ENCODE peak calls at places on chromosomes 16 and 17, in four cellular contexts. H is colonic mucosa, J is neural progenitor cell, T is uterus. V is an unnamed sample. For H3K4me1, the result is how much of the 10 kb centered on the place peaks cover.

GRCh38 chr16:11843206-11843605 is 8.1 kb downstream of the RSL1D1 start:
- DNase-seq in H (no peak), J (no peak), T (no peak), V (no peak)

GRCh38 chr16:79698341-79698753 is 97.8 kb upstream of the MAF start:
- DNase-seq in H (no peak), J (no peak), T (peak), V (peak)

GRCh38 chr17:47999612-48000011 is 28.7 kb downstream of the CDK5RAP3 start:
- DNase-seq in H (no peak), J (no peak), T (no peak), V (no peak)

GRCh38 chr16:11797957-11798299 is 870 bp upstream of the ZC3H7A start:
- DNase-seq in H (peak), J (no peak), T (no peak), V (no peak)

GRCh38 chr16:17770104-17770503 is 299.3 kb upstream of the XYLT1 start:
- DNase-seq in H (no peak), J (no peak), T (no peak), V (no peak)

GRCh38 chr17:38702900-38703741 is 2.0 kb upstream of the MLLT6 start:
- DNase-seq in H (peak), J (no peak), T (no peak), V (no peak)

GRCh38 chr17:21295036-21295952 is 10.8 kb downstream of the MAP2K3 start:
- DNase-seq in H (no peak), J (no peak), T (no peak), V (peak)

GRCh38 chr16:22670044-22670536 is 143.9 kb upstream of the HS3ST2 start:
- DNase-seq in H (no peak), J (no peak), T (no peak), V (no peak)

GRCh38 chr16:12750554-12750918 is 53.2 kb downstream of the CPPED1 start:
- DNase-seq in H (no peak), J (no peak), T (no peak), V (no peak)

GRCh38 chr16:69083306-69083941 is 22.0 kb upstream of the HAS3 start:
- DNase-seq in H (no peak), J (no peak), T (no peak), V (no peak)

GRCh38 chr16:22191966-22192260 is 14.2 kb upstream of the EEF2K start:
- DNase-seq in H (no peak), J (no peak), T (no peak), V (no peak)

GRCh38 chr16:29996773-29997250 is 771 bp downstream of the INO80E start:
- DNase-seq in H (no peak), J (no peak), T (no peak), V (no peak)

GRCh38 chr17:76737676-76738467 is at the start of gene MFSD11:
- DNase-seq in H (peak), J (peak), T (peak), V (peak)

GRCh38 chr17:65588194-65588808 is 26.9 kb upstream of the AXIN2 start:
- DNase-seq in H (peak), J (no peak), T (no peak), V (peak)

GRCh38 chr16:4032768-4033167 is 83.5 kb downstream of the ADCY9 start:
- DNase-seq in H (peak), J (no peak), T (no peak), V (no peak)

GRCh38 chr17:82937411-82938371 is 97.9 kb upstream of the ZNF750 start:
- DNase-seq in H (no peak), J (no peak), T (peak), V (peak)

GRCh38 chr17:41020346-41020745 is 6.7 kb downstream of the KRTAP1-5 start:
- DNase-seq in H (no peak), J (no peak), T (no peak), V (no peak)

GRCh38 chr16:2149630-2150417 is 1.4 kb downstream of the RAB26 start:
- DNase-seq in H (no peak), J (peak), T (no peak), V (no peak)

GRCh38 chr17:74290340-74290739 is 16.3 kb downstream of the DNAI2 start:
- DNase-seq in H (no peak), J (peak), T (no peak), V (no peak)

DNA sequence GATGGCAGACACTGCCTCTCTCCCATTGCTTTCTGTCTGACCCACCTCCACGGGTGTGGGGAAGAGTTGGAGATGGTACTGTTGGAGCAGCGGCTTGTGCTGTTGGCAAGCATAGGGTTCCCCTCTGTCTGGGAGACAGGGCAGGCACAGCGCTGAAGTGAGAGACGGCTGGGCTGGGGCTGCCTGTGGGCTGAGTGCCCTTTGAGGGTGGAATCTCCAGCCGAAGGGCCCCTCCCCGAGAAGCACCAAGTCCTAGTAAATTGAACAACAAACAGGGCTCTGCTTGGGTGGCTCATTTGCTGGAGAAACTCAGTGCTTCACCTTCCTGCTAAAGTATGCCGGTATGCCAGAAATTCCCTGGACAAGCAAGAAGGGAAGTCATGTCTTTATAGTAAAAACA is 79.7 kb downstream of the KSR1 start:
- DNase-seq in H (no peak), J (no peak), T (no peak), V (no peak)
- H3K4me3 ChIP-seq in H (no peak), J (no peak), T (no peak), V (no peak)

GRCh38 chr16:70737377-70738082 is 51.7 kb upstream of the MTSS2 start:
- DNase-seq in H (no peak), J (no peak), T (peak), V (peak)
- H3K4me1 ChIP-seq in H (under half), J (under half), T (under half), V (half or more)

GRCh38 chr17:32497431-32498205 is 10.8 kb downstream of the CDK5R1 start:
- DNase-seq in H (no peak), J (no peak), T (no peak), V (no peak)

GRCh38 chr17:32494621-32495346 is 8.0 kb downstream of the CDK5R1 start:
- DNase-seq in H (no peak), J (no peak), T (no peak), V (no peak)

GRCh38 chr17:32498362-32498761 is 11.6 kb downstream of the CDK5R1 start:
- DNase-seq in H (no peak), J (no peak), T (no peak), V (no peak)

GRCh38 chr17:32495347-32496253 is 8.8 kb downstream of the CDK5R1 start:
- DNase-seq in H (no peak), J (peak), T (no peak), V (no peak)

GRCh38 chr17:32496348-32497078 is 9.7 kb downstream of the CDK5R1 start:
- DNase-seq in H (no peak), J (no peak), T (no peak), V (no peak)
- H3K4me3 ChIP-seq in H (no peak), J (no peak), T (no peak), V (no peak)

GRCh38 chr16:85312174-85312573 is 199.9 kb upstream of the CIBAR2 start:
- DNase-seq in H (no peak), J (no peak), T (no peak), V (no peak)
- H3K4me1 ChIP-seq in H (under half), J (under half), T (under half), V (half or more)

GRCh38 chr16:90077240-90077756 is at the start of gene PRDM7:
- DNase-seq in H (peak), J (peak), T (peak), V (peak)
- H3K4me3 ChIP-seq in H (peak), J (peak), T (peak), V (peak)

GRCh38 chr16:66741131-66741900 is 10.1 kb downstream of the DYNC1LI2 start:
- DNase-seq in H (peak), J (no peak), T (peak), V (peak)

GRCh38 chr16:66740533-66740932 is 10.9 kb downstream of the DYNC1LI2 start:
- DNase-seq in H (peak), J (no peak), T (no peak), V (no peak)

GRCh38 chr16:66741971-66742396 is 9.4 kb downstream of the DYNC1LI2 start:
- DNase-seq in H (no peak), J (no peak), T (no peak), V (no peak)

GRCh38 chr16:66740010-66740409 is 11.4 kb downstream of the DYNC1LI2 start:
- DNase-seq in H (peak), J (peak), T (no peak), V (no peak)

DNA sequence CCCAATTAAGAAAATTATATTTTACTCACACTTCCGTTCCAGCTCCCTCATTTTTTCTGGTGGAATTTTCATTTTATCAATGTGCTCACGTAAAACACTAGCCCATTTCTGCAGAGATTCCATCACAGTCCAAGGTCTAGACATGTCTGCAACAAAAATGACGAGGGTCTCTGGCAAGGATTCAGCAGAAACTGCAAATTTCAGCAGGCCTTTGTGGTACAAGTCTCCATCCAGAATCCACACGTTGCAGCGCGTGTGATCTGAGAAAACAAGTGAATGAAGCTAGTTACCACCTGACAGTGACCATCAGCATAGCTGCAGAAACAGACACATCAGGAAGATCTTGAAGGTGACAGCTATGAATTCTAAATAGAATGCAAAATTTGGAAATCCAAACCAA is 9.0 kb downstream of the DYNC1LI2 start:
- DNase-seq in H (no peak), J (no peak), T (no peak), V (no peak)
- H3K4me1 ChIP-seq in H (under half), J (under half), T (under half), V (half or more)

DNA sequence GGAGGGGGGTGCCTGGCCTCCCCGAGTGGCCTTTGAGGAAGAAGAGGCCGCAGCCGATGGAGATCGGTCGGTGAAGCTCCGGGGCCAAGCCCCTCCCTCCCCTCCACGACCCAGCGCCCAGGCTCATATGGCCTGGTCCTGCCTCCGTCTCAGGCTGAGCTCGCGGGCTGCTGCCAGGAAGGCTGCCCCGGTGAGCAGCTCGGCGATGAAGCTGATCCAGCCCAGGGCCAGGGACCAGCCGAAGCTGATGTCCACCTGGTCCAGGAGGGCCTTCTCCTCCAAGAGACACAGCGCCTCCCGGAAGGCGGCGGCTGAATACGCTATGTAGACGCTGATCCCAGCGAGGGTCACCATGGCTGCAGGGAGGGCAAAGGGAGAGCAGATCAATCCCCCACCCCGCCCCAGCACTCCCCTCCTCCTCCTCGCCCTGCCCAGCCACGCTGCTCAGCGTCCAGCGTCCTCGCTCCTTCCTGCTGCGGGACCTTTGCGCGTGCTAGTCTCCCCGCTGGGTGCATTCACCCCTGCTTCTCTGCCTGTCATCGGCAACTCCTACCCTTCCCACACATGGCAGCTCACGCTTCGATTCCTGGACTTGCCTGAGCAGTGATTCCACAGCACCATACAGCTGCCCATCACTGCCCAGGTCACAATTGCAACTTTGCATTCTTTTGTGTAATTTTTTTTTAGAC is 20.5 kb downstream of the TMEM114 start:
- DNase-seq in H (no peak), J (peak), T (no peak), V (no peak)
- H3K4me3 ChIP-seq in H (no peak), J (no peak), T (no peak), V (no peak)

GRCh38 chr16:86318119-86318518 is 192.2 kb upstream of the FOXF1 start:
- DNase-seq in H (no peak), J (no peak), T (no peak), V (no peak)
- H3K4me1 ChIP-seq in H (under half), J (under half), T (under half), V (under half)

GRCh38 chr17:2566056-2566455 is 27.4 kb upstream of the PAFAH1B1 start:
- DNase-seq in H (no peak), J (no peak), T (no peak), V (no peak)

DNA sequence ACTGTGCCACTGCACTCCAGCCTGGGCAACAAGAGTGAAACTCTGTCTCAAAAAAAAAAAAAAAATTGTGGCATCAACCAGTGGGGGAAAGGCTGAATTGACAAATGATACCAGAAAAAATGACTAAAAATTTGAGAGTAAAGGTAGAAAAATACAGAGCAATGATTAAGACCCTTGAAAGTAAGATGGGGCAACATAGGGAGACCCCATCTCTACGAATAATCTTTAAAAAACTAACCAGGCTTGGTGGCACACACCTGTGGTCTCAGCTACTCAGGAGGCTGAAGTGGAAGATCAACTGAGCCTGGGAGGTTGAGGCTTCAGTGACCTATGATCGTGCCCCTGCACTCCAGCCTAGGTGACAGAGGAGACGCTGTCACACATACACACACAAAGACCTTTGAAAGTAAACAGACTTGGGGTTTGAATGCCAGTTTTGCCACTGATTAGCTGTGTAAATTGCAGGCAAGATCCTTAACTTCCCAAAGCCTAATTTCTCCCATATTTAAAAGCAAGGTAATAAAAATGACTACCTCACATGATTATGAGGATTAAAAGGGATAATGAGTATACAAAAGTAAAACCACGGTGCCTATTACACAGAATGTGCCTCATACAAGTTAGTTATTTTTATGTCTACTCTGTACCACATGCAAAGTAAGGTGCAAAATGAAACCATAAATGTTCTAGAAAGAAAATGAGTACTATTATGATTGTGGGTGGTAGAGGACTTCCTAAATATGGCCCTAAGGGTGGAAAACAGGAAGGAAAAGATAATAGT is 21.7 kb upstream of the PAFAH1B1 start:
- DNase-seq in H (no peak), J (no peak), T (no peak), V (no peak)
- H3K4me3 ChIP-seq in H (no peak), J (no peak), T (no peak), V (no peak)

GRCh38 chr17:57625957-57626356 is 119.1 kb downstream of the CCDC182 start:
- DNase-seq in H (no peak), J (no peak), T (no peak), V (no peak)

GRCh38 chr17:57628421-57628820 is 116.7 kb downstream of the CCDC182 start:
- DNase-seq in H (no peak), J (no peak), T (no peak), V (no peak)

GRCh38 chr17:57625511-57625910 is 119.6 kb downstream of the CCDC182 start:
- DNase-seq in H (no peak), J (no peak), T (no peak), V (no peak)

GRCh38 chr17:57627591-57627990 is 117.5 kb downstream of the CCDC182 start:
- DNase-seq in H (no peak), J (no peak), T (no peak), V (no peak)

DNA sequence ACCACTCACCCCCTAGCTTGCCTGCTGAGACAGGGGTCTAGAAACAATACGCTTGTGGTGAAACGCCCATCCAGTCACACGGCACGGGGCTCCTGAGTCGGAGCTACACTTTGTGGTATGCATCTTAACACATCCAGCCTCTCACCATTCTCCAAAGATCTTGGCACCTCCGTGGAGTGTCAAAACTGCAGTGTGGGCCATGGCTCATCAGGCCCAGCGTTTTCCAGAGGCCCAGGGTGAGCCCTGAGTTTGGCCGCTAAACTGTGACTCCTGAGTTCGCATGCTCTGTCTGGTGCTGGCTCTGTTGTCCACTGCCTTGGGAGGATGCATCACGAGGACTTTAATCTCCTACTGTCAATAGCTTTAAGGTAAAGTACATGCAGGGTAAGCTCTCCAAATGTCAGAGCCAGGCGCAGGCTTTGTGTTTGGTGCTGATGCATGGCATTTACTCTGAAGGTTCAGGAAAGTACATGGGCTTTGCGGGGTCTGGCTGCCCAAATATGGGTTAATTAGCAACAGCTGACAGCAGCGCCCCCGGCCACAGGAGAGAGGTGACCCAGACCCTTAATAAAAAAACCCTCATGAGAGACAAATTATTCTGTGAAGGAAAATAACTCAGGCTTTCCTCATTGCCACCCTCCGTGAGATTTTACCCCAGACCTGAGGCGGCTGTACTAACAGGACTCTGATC is 118.4 kb downstream of the CCDC182 start:
- DNase-seq in H (no peak), J (no peak), T (no peak), V (no peak)
- H3K4me1 ChIP-seq in H (under half), J (under half), T (under half), V (half or more)